ENCODE peak calls at places on chromosome 14, in seven cellular contexts. D is SK-N-SH; J is BJ; G is CD8-positive, alpha-beta T cell; E is stomach; S is mucosa of descending colon; I is adrenal gland. R is an unnamed sample.

GRCh38 chr14:104843442-104844305 is 21.4 kb upstream of the CEP170B start:
- DNase-seq in S (no peak), D (peak; percentile 49), E (no peak), I (no peak), G (no peak), J (no peak), R (no peak)

GRCh38 chr14:103030741-103031565 is 26.4 kb downstream of the CDC42BPB start:
- DNase-seq in G (no peak), S (no peak), D (no peak), J (no peak), I (no peak), E (no peak), R (no peak)

GRCh38 chr14:22536853-22537338 is 52.1 kb downstream of the DAD1 start:
- DNase-seq in G (peak; percentile 90), J (peak; percentile 77), S (no peak), I (peak; percentile 82), D (no peak), E (peak; percentile 55), R (peak; percentile 99)

GRCh38 chr14:39474416-39474911 is 42.2 kb upstream of the FBXO33 start:
- DNase-seq in S (no peak), G (no peak), E (no peak), D (no peak), J (no peak), I (no peak), R (no peak)

GRCh38 chr14:59018978-59019377 is 169.5 kb upstream of the DAAM1 start:
- DNase-seq in D (no peak), I (no peak), J (no peak), G (no peak), E (no peak), S (no peak), R (no peak)

GRCh38 chr14:99155173-99155777 is 116.7 kb downstream of the BCL11B start:
- DNase-seq in D (no peak), I (no peak), E (no peak), S (no peak), G (no peak), J (no peak), R (peak; percentile 35)

GRCh38 chr14:85380891-85381290 is 149.1 kb upstream of the FLRT2 start:
- DNase-seq in E (no peak), G (no peak), I (no peak), D (no peak), J (no peak), S (no peak), R (no peak)

GRCh38 chr14:21267431-21267845 is 1.8 kb downstream of the HNRNPC start:
- DNase-seq in D (no peak), I (no peak), J (no peak), G (no peak), S (no peak), E (no peak), R (no peak)

GRCh38 chr14:37403656-37404055 is 191.4 kb downstream of the FOXA1 start:
- DNase-seq in G (no peak), D (no peak), J (no peak), I (no peak), E (no peak), S (no peak), R (no peak)

GRCh38 chr14:24255931-24256696 is 6.9 kb downstream of the TGM1 start:
- DNase-seq in S (no peak), E (no peak), J (no peak), G (no peak), D (no peak), I (no peak), R (no peak)

GRCh38 chr14:104443391-104444158 is 136.0 kb upstream of the C14orf180 start:
- DNase-seq in J (no peak), D (peak; percentile 63), E (no peak), G (no peak), I (no peak), S (no peak), R (no peak)

GRCh38 chr14:105026789-105027563 is 6.1 kb upstream of the CDCA4 start:
- DNase-seq in I (no peak), S (no peak), J (no peak), D (no peak), E (no peak), G (no peak), R (peak; percentile 69)

GRCh38 chr14:102239231-102239630 is 65.7 kb downstream of the MOK start:
- DNase-seq in I (no peak), E (no peak), J (no peak), D (no peak), S (no peak), G (no peak), R (no peak)

GRCh38 chr14:105313381-105314286 is 914 bp upstream of the PACS2 start:
- DNase-seq in E (peak; percentile 43), D (peak; percentile 70), S (no peak), G (no peak), I (no peak), J (no peak), R (no peak)

GRCh38 chr14:75252254-75252837 is 26.3 kb upstream of the FOS start:
- DNase-seq in E (peak; percentile 62), D (no peak), I (peak; percentile 36), S (peak; percentile 84), G (no peak), J (no peak), R (peak; percentile 97)

GRCh38 chr14:51534623-51535022 is 117.1 kb upstream of the FRMD6 start:
- DNase-seq in G (no peak), I (peak; percentile 25), S (no peak), D (no peak), E (no peak), J (no peak), R (peak; percentile 68)

GRCh38 chr14:99245541-99246511 is 26.2 kb downstream of the BCL11B start:
- DNase-seq in E (no peak), I (peak; percentile 30), S (no peak), D (no peak), J (no peak), G (no peak), R (no peak)

GRCh38 chr14:75995372-75996041 is 9.9 kb downstream of the IFT43 start:
- DNase-seq in S (no peak), G (no peak), I (peak; percentile 46), D (no peak), E (no peak), J (peak; percentile 44), R (no peak)

GRCh38 chr14:98932436-98933325 is 339.3 kb downstream of the BCL11B start:
- DNase-seq in E (no peak), D (no peak), J (no peak), S (no peak), G (no peak), I (no peak), R (no peak)

GRCh38 chr14:97025722-97026121 is 228.5 kb downstream of the VRK1 start:
- DNase-seq in S (no peak), D (no peak), J (no peak), E (no peak), I (no peak), G (no peak), R (no peak)

GRCh38 chr14:69769623-69770022 is 2.7 kb downstream of the SRSF5 start:
- DNase-seq in J (no peak), S (no peak), E (no peak), D (no peak), I (no peak), G (no peak), R (no peak)
- H3K4me3 ChIP-seq in J (no peak overlapping the region), S (no peak overlapping the region), E (no peak overlapping the region), D (no peak overlapping the region), I (no peak overlapping the region), G (no peak overlapping the region), R (no peak overlapping the region)

DNA sequence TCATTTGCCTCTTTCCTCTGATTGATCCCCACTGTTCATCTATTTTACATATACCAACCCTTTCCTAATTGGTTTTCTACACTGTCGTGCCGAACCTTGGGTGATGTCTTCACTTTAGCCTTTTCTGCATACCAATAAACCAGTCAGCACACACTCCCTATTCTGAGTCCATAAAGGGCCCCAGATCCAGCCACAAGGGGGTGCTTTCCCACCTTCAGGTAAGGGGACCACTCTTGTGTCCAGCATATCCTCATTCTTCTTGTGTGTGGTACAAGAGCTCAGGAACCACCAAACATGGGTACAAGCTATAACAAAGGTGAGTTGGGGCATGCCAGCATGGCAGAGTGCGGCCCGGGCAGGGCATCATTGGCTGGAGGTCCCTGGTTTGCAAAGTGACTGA is 859.8 kb downstream of the FSCB start:
- DNase-seq in S (no peak), D (no peak), E (no peak), G (no peak), J (no peak), I (no peak), R (no peak)
- TF ChIP-seq CTCF in S (no peak), D (no peak), E (no peak), G (no peak), J (no peak), I (no peak), R (no peak)

GRCh38 chr14:100864206-100864605 is 38.3 kb downstream of the MEG3 start:
- DNase-seq in D (no peak), S (peak; percentile 10), G (no peak), E (no peak), J (no peak), I (peak; percentile 10), R (no peak)
- H3K36me3 ChIP-seq in D (no peaks in the 10 kb centered on the region), S (no peaks in the 10 kb centered on the region), G (no peaks in the 10 kb centered on the region), E (no peaks in the 10 kb centered on the region), J (peaks cover 23% of the 10 kb centered on the region), I (peaks cover 23% of the 10 kb centered on the region), R (no peaks in the 10 kb centered on the region)

DNA sequence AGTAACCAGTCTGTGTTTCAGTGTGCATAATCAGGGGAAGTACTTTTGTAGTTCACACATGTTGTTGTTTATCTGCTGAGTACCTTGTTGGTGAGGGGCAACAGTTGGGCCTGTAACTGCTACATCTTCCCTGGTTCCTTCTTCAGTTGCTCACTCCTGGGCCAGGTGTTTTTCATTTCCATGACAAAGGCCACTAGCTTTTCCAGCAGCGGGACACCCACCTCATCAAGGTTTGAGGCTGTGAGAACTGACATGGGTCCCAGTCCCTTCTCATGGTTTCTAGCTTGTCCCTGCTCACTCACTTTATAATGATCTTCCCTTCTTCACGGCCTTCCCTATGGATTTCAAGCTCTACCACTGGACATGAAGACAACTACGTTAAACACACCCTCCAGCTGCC is 1.5 kb upstream of the NOXRED1 start:
- DNase-seq in J (no peak), I (no peak), D (no peak), G (no peak), S (no peak), E (no peak), R (no peak)
- H3K4me3 ChIP-seq in J (no peak overlapping the region), I (no peak overlapping the region), D (no peak overlapping the region), G (no peak overlapping the region), S (no peak overlapping the region), E (no peak overlapping the region), R (no peak overlapping the region)

DNA sequence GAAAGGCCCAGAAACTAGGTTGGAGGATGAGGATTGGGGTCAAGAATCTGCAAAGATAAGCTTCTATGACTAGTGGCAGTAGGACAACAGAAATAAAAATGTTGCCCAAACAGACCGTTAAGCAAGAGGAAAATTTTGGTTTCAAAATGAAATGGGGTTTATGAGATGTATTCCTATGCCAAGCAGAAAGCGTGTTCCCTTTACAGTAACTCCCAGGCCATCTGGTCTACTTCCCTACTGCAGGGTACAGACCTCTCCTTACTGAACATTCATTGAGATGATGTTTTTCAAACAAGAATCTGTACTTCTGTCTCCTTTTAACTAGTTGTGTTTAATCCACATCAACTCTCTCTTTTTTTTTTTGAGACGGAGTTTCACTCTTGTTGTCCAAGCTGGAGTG is 20.5 kb upstream of the TMEM229B start:
- DNase-seq in J (no peak), E (no peak), I (no peak), S (no peak), G (no peak), D (no peak), R (no peak)
- TF ChIP-seq CTCF in J (no peak), E (no peak), I (no peak), S (no peak), G (no peak), D (no peak), R (no peak)

GRCh38 chr14:35399083-35399807 is 5.3 kb downstream of the NFKBIA start:
- DNase-seq in G (no peak), S (no peak), I (peak; percentile 72), J (no peak), D (no peak), E (no peak), R (peak; percentile 39)
- H3K36me3 ChIP-seq in G (peaks cover 37% of the 10 kb centered on the region), S (peaks cover 6% of the 10 kb centered on the region), I (peaks cover 48% of the 10 kb centered on the region), J (peaks cover 19% of the 10 kb centered on the region), D (peaks cover 35% of the 10 kb centered on the region), E (peaks cover 48% of the 10 kb centered on the region), R (peaks cover 23% of the 10 kb centered on the region)